ENCODE peak calls at places on chromosomes 6 and 20, in five cellular contexts. One of them, this sample, is unnamed.

GRCh38 chr6:90397929-90398674 is 101.5 kb upstream of the BACH2 start:
- DNase-seq in AML-193: no peak
- DNase-seq in ovary: no peak
- DNase-seq in GM03348: no peak
- DNase-seq in NCI-H1048: no peak
- DNase-seq in this sample: no peak

GRCh38 chr20:63094767-63095499 is 88.2 kb upstream of the BHLHE23 start:
- DNase-seq in AML-193: no peak
- DNase-seq in ovary: no peak
- DNase-seq in GM03348: no peak
- DNase-seq in NCI-H1048: no peak
- DNase-seq in this sample: peak; percentile 53

GRCh38 chr20:35387334-35387733 is 24.4 kb downstream of the UQCC1 start:
- DNase-seq in AML-193: no peak
- DNase-seq in ovary: no peak
- DNase-seq in GM03348: peak; percentile 30
- DNase-seq in NCI-H1048: no peak
- DNase-seq in this sample: no peak

GRCh38 chr20:38158701-38159325 is 6.3 kb downstream of the TGM2 start:
- DNase-seq in AML-193: no peak
- DNase-seq in ovary: no peak
- DNase-seq in GM03348: no peak
- DNase-seq in NCI-H1048: no peak
- DNase-seq in this sample: no peak

GRCh38 chr6:162092816-162093502 is 634.6 kb downstream of the PRKN start:
- DNase-seq in AML-193: no peak
- DNase-seq in ovary: no peak
- DNase-seq in GM03348: no peak
- DNase-seq in NCI-H1048: no peak
- DNase-seq in this sample: no peak

GRCh38 chr20:44050925-44051660 is 135.9 kb downstream of the JPH2 start:
- DNase-seq in AML-193: no peak
- DNase-seq in ovary: no peak
- DNase-seq in GM03348: no peak
- DNase-seq in NCI-H1048: no peak
- DNase-seq in this sample: no peak

GRCh38 chr6:139894271-139894670 is 519.8 kb upstream of the CITED2 start:
- DNase-seq in AML-193: no peak
- DNase-seq in ovary: no peak
- DNase-seq in GM03348: no peak
- DNase-seq in NCI-H1048: no peak
- DNase-seq in this sample: no peak

GRCh38 chr20:14885661-14886060 is 548.2 kb upstream of the FLRT3 start:
- DNase-seq in AML-193: no peak
- DNase-seq in ovary: no peak
- DNase-seq in GM03348: no peak
- DNase-seq in NCI-H1048: no peak
- DNase-seq in this sample: no peak

GRCh38 chr6:6845603-6846002 is 257.1 kb downstream of the LY86 start:
- DNase-seq in AML-193: no peak
- DNase-seq in ovary: no peak
- DNase-seq in GM03348: no peak
- DNase-seq in NCI-H1048: no peak
- DNase-seq in this sample: no peak

This sample was measured in H7.